ENCODE peak calls at places on chromosomes 1 and 21, in eight cellular contexts. O is brain microvascular endothelial cell; N is RWPE2; K is fibroblast of lung; B is esophagus squamous epithelium; I is K562; E is CD4-positive, alpha-beta T cell; J is neuronal stem cell. M is an unnamed sample.

GRCh38 chr1:57162607-57163235 is 196.9 kb upstream of the C8B start:
- DNase-seq in K (no peak), J (no peak), I (no peak), E (no peak), O (no peak), B (no peak), N (no peak), M (no peak)

GRCh38 chr21:31862078-31862477 is 10.7 kb upstream of the HUNK start:
- DNase-seq in N (no peak), E (no peak), B (no peak), I (no peak), J (no peak), K (no peak), O (no peak), M (no peak)

GRCh38 chr1:151620286-151620685 is 8.4 kb downstream of the SNX27 start:
- DNase-seq in O (no peak), K (no peak), J (no peak), I (no peak), E (no peak), N (no peak), B (no peak), M (no peak)

GRCh38 chr1:202270871-202271326 is 70.8 kb downstream of the UBE2T start:
- DNase-seq in O (no peak), I (no peak), B (no peak), K (no peak), N (peak; percentile 18), J (no peak), E (no peak), M (no peak)

GRCh38 chr1:232177438-232177837 is 452.5 kb downstream of the SIPA1L2 start:
- DNase-seq in I (no peak), K (no peak), B (no peak), N (no peak), J (no peak), O (no peak), E (no peak), M (no peak)

GRCh38 chr1:36273024-36273423 is 33.1 kb upstream of the SH3D21 start:
- DNase-seq in J (no peak), I (peak; percentile 39), N (no peak), B (no peak), E (no peak), O (no peak), K (no peak), M (no peak)

GRCh38 chr1:156504062-156504813 is 3.7 kb upstream of the MEF2D start:
- DNase-seq in J (no peak), I (no peak), E (peak; percentile 36), B (no peak), N (no peak), K (no peak), O (no peak), M (peak; percentile 79)

GRCh38 chr1:36182734-36183133 is 26.8 kb downstream of the MAP7D1 start:
- DNase-seq in E (no peak), B (no peak), O (no peak), I (no peak), J (no peak), N (no peak), K (no peak), M (no peak)

GRCh38 chr1:21937034-21937371 is at the start of gene HSPG2:
- DNase-seq in O (no peak), I (no peak), J (no peak), N (no peak), K (no peak), E (no peak), B (no peak), M (no peak)

GRCh38 chr1:42891471-42891870 is 45.1 kb downstream of the ZNF691 start:
- DNase-seq in K (no peak), I (no peak), O (no peak), N (no peak), J (no peak), E (no peak), B (no peak), M (peak; percentile 30)

GRCh38 chr1:20184997-20185833 is 681 bp upstream of the UBXN10 start:
- DNase-seq in J (no peak), O (no peak), N (no peak), E (peak; percentile 42), I (peak; percentile 74), K (no peak), B (no peak), M (no peak)

GRCh38 chr1:20185834-20186782 is at the start of the genes PLA2G2C and UBXN10:
- DNase-seq in J (peak; percentile 49), N (no peak), E (peak; percentile 52), B (no peak), O (no peak), K (no peak), I (peak; percentile 97), M (no peak)

GRCh38 chr1:20183035-20183434 is 2.9 kb upstream of the UBXN10 start:
- DNase-seq in J (no peak), E (no peak), B (no peak), O (no peak), N (no peak), K (no peak), I (no peak), M (no peak)

GRCh38 chr1:20183876-20184275 is 2.0 kb upstream of the UBXN10 start:
- DNase-seq in E (no peak), O (no peak), I (no peak), B (no peak), K (no peak), J (no peak), N (no peak), M (no peak)

GRCh38 chr1:20184481-20184900 is 1.4 kb upstream of the UBXN10 start:
- DNase-seq in N (no peak), K (no peak), B (no peak), E (no peak), I (peak; percentile 41), O (no peak), J (no peak), M (no peak)
- H3K27ac ChIP-seq in N (no peak overlapping the region), K (no peak overlapping the region), B (peak overlapping the region; percentile 87), E (no peak overlapping the region), I (peak overlapping the region; percentile 95), O (no peak overlapping the region), J (no peak overlapping the region), M (no peak overlapping the region)

GRCh38 chr1:223720987-223721591 is 8.8 kb downstream of the CAPN2 start:
- DNase-seq in K (peak; percentile 91), O (peak; percentile 85), E (no peak), J (no peak), I (no peak), B (no peak), N (no peak), M (no peak)
- H3K27ac ChIP-seq in K (peak overlapping the region; percentile 77), O (peak overlapping the region; percentile 79), E (no peak overlapping the region), J (no peak overlapping the region), I (no peak overlapping the region), B (peak overlapping the region; percentile 83), N (peak overlapping the region; percentile 94), M (no peak overlapping the region)

DNA sequence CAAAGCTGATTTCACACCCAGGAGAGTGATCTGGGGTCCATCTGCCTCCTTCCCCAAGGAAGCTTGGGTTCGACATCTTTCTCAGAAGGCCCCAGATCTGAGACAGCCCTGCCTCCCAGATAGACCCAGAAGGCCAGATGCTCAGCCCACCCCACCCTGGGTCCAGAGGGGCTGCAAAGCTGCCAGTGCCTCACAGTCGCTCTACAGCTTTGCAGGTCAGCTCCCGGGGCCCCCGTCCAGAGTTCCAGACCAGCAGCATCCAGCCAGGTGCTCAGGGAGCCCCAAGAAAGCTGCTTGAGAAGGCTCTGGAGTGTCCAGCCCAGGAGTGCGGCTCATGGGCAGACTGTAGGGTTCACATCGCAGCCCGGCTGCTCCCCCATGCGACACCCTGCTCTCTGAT is 142.8 kb upstream of the ARHGEF16 start:
- DNase-seq in O (no peak), B (no peak), K (no peak), N (no peak), J (no peak), E (no peak), I (no peak), M (no peak)
- H3K27ac ChIP-seq in O (no peak overlapping the region), B (no peak overlapping the region), K (no peak overlapping the region), N (no peak overlapping the region), J (no peak overlapping the region), E (no peak overlapping the region), I (no peak overlapping the region), M (no peak overlapping the region)

DNA sequence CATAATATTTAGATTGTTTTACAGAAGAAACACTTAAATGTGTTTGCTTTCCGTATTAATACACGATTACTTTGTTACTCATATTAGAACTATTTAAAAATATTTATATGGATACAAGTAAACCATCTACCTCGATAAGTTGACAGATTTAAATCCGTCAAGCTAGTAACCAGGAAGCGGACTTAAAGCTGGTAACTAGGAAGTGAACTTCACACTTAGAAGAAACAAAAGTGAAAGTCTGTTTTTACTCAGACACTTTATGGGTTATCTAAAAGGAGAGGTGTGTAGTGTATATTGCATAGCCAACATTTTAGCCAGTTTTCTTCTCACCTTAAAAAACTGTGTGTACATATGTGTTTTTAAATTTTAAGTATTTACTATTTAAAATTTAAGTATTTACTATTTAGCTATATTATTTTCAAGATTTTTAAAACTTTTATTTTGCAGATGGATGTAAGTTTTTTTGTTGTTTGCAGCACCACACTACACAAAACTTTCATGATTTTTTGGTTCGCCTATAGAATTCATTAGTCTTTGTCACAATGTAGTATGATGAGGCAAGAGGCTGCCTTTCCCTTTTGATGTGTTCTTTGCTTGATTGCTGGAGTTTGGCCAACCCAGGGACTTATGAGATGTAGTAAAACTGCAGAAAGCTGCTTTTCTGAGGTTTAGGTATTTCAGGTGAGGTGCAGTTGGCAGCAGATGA is 2.7 kb downstream of the USP25 start:
- DNase-seq in E (no peak), B (no peak), J (no peak), K (peak; percentile 51), I (no peak), O (no peak), N (no peak), M (peak; percentile 90)
- H3K27ac ChIP-seq in E (peak overlapping the region; percentile 23), B (peak overlapping the region; percentile 99), J (no peak overlapping the region), K (no peak overlapping the region), I (peak overlapping the region; percentile 90), O (no peak overlapping the region), N (peak overlapping the region; percentile 83), M (peak overlapping the region; percentile 27)

DNA sequence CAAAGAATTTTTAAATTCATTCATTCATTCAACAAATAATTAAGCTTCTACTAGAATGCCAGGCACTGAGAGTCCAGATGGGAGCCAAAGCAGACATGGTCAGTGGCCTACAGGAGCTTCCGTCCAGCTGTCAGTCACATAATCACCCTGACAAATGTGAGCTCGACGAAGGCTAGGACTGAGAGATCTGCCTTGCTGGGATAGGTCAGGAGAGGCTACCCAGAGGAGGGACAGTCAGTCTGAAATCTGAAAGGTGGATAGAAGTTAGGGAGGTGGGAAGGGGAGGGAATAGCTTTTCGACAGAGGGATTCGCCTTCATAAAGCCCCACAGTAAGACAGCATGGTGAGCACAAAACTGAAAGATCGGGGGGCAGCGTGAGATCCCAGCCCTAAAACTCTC is 8.3 kb downstream of the EPHX1 start:
- DNase-seq in K (no peak), O (no peak), I (no peak), J (no peak), B (no peak), N (no peak), E (no peak), M (no peak)
- H3K27ac ChIP-seq in K (no peak overlapping the region), O (no peak overlapping the region), I (no peak overlapping the region), J (no peak overlapping the region), B (peak overlapping the region; percentile 95), N (no peak overlapping the region), E (no peak overlapping the region), M (no peak overlapping the region)

GRCh38 chr1:93596329-93597089 is 85.1 kb downstream of the BCAR3 start:
- DNase-seq in I (no peak), J (no peak), K (no peak), E (no peak), N (no peak), O (no peak), B (no peak), M (no peak)
- H3K27ac ChIP-seq in I (no peak overlapping the region), J (no peak overlapping the region), K (no peak overlapping the region), E (no peak overlapping the region), N (peak overlapping the region; percentile 76), O (no peak overlapping the region), B (no peak overlapping the region), M (no peak overlapping the region)

M was measured in Karpas-422.